ENCODE peak calls at places on chromosomes 1 and 21, in ten cellular contexts. One of them, this sample, is unnamed.
A peak's percentile ranks its signal among the peaks of the same experiment; 100 is the strongest.

GRCh38 chr1:3599816-3600215 is 11.5 kb downstream of the MEGF6 start:
- DNase-seq in GM12892: no peak
- DNase-seq in AG08396: no peak
- DNase-seq in cardiac fibroblast: no peak
- DNase-seq in stimulated activated CD4-positive, alpha-beta T cell treated with anti-CD3 and anti-CD28 coated beads, Interleukin-1b, Interleukin-23, amount 100 ng/mL, for 24 hours: no peak
- DNase-seq in PC-9: no peak
- DNase-seq in Caki2: no peak
- DNase-seq in effector CD4-positive, alpha-beta T cell: no peak
- DNase-seq in NCI-H1417 treated with DMSO at 0.1 percent for 48 hours: no peak
- DNase-seq in AG08395: no peak
- DNase-seq in this sample: no peak

GRCh38 chr1:226432586-226433360 is 24.9 kb upstream of the PARP1 start:
- DNase-seq in GM12892: no peak
- DNase-seq in AG08396: no peak
- DNase-seq in cardiac fibroblast: no peak
- DNase-seq in stimulated activated CD4-positive, alpha-beta T cell treated with anti-CD3 and anti-CD28 coated beads, Interleukin-1b, Interleukin-23, amount 100 ng/mL, for 24 hours: no peak
- DNase-seq in PC-9: no peak
- DNase-seq in Caki2: no peak
- DNase-seq in effector CD4-positive, alpha-beta T cell: no peak
- DNase-seq in NCI-H1417 treated with DMSO at 0.1 percent for 48 hours: no peak
- DNase-seq in AG08395: no peak
- DNase-seq in this sample: no peak

GRCh38 chr1:6464514-6464836 is 1.5 kb downstream of the TNFRSF25 start:
- DNase-seq in GM12892: no peak
- DNase-seq in AG08396: no peak
- DNase-seq in cardiac fibroblast: no peak
- DNase-seq in stimulated activated CD4-positive, alpha-beta T cell treated with anti-CD3 and anti-CD28 coated beads, Interleukin-1b, Interleukin-23, amount 100 ng/mL, for 24 hours: no peak
- DNase-seq in PC-9: peak; percentile 50
- DNase-seq in Caki2: peak; percentile 41
- DNase-seq in effector CD4-positive, alpha-beta T cell: peak; percentile 36
- DNase-seq in NCI-H1417 treated with DMSO at 0.1 percent for 48 hours: no peak
- DNase-seq in AG08395: no peak
- DNase-seq in this sample: no peak

GRCh38 chr21:39671986-39672385 is 59.2 kb downstream of the B3GALT5 start:
- DNase-seq in GM12892: no peak
- DNase-seq in AG08396: no peak
- DNase-seq in cardiac fibroblast: no peak
- DNase-seq in stimulated activated CD4-positive, alpha-beta T cell treated with anti-CD3 and anti-CD28 coated beads, Interleukin-1b, Interleukin-23, amount 100 ng/mL, for 24 hours: no peak
- DNase-seq in PC-9: no peak
- DNase-seq in Caki2: no peak
- DNase-seq in effector CD4-positive, alpha-beta T cell: no peak
- DNase-seq in NCI-H1417 treated with DMSO at 0.1 percent for 48 hours: no peak
- DNase-seq in AG08395: no peak
- DNase-seq in this sample: no peak

GRCh38 chr1:98110674-98111073 is 189.8 kb upstream of the DPYD start:
- DNase-seq in GM12892: no peak
- DNase-seq in AG08396: peak; percentile 24
- DNase-seq in cardiac fibroblast: peak; percentile 60
- DNase-seq in stimulated activated CD4-positive, alpha-beta T cell treated with anti-CD3 and anti-CD28 coated beads, Interleukin-1b, Interleukin-23, amount 100 ng/mL, for 24 hours: no peak
- DNase-seq in PC-9: no peak
- DNase-seq in Caki2: peak; percentile 80
- DNase-seq in effector CD4-positive, alpha-beta T cell: no peak
- DNase-seq in NCI-H1417 treated with DMSO at 0.1 percent for 48 hours: no peak
- DNase-seq in AG08395: peak; percentile 50
- DNase-seq in this sample: no peak

GRCh38 chr1:6634278-6635052 is 9.8 kb downstream of the THAP3 start:
- DNase-seq in GM12892: peak; percentile 46
- DNase-seq in AG08396: peak; percentile 53
- DNase-seq in cardiac fibroblast: peak; percentile 37
- DNase-seq in stimulated activated CD4-positive, alpha-beta T cell treated with anti-CD3 and anti-CD28 coated beads, Interleukin-1b, Interleukin-23, amount 100 ng/mL, for 24 hours: no peak
- DNase-seq in PC-9: peak; percentile 50
- DNase-seq in Caki2: peak; percentile 27
- DNase-seq in effector CD4-positive, alpha-beta T cell: peak; percentile 12
- DNase-seq in NCI-H1417 treated with DMSO at 0.1 percent for 48 hours: no peak
- DNase-seq in AG08395: peak; percentile 50
- DNase-seq in this sample: peak; percentile 67

GRCh38 chr1:206421616-206422355 is 48.5 kb upstream of the IKBKE start:
- DNase-seq in GM12892: no peak
- DNase-seq in AG08396: no peak
- DNase-seq in cardiac fibroblast: no peak
- DNase-seq in stimulated activated CD4-positive, alpha-beta T cell treated with anti-CD3 and anti-CD28 coated beads, Interleukin-1b, Interleukin-23, amount 100 ng/mL, for 24 hours: no peak
- DNase-seq in PC-9: no peak
- DNase-seq in Caki2: no peak
- DNase-seq in effector CD4-positive, alpha-beta T cell: no peak
- DNase-seq in NCI-H1417 treated with DMSO at 0.1 percent for 48 hours: no peak
- DNase-seq in AG08395: no peak
- DNase-seq in this sample: no peak

GRCh38 chr1:44610527-44611148 is 63.6 kb downstream of the TMEM53 start:
- DNase-seq in GM12892: no peak
- DNase-seq in AG08396: no peak
- DNase-seq in cardiac fibroblast: no peak
- DNase-seq in stimulated activated CD4-positive, alpha-beta T cell treated with anti-CD3 and anti-CD28 coated beads, Interleukin-1b, Interleukin-23, amount 100 ng/mL, for 24 hours: no peak
- DNase-seq in PC-9: no peak
- DNase-seq in Caki2: no peak
- DNase-seq in effector CD4-positive, alpha-beta T cell: no peak
- DNase-seq in NCI-H1417 treated with DMSO at 0.1 percent for 48 hours: no peak
- DNase-seq in AG08395: no peak
- DNase-seq in this sample: no peak

GRCh38 chr21:33947451-33948095 is 32.0 kb upstream of the ATP5PO start:
- DNase-seq in GM12892: no peak
- DNase-seq in AG08396: peak; percentile 93
- DNase-seq in cardiac fibroblast: peak; percentile 97
- DNase-seq in stimulated activated CD4-positive, alpha-beta T cell treated with anti-CD3 and anti-CD28 coated beads, Interleukin-1b, Interleukin-23, amount 100 ng/mL, for 24 hours: peak; percentile 62
- DNase-seq in PC-9: peak; percentile 83
- DNase-seq in Caki2: peak; percentile 99
- DNase-seq in effector CD4-positive, alpha-beta T cell: peak; percentile 84
- DNase-seq in NCI-H1417 treated with DMSO at 0.1 percent for 48 hours: no peak
- DNase-seq in AG08395: peak; percentile 97
- DNase-seq in this sample: peak; percentile 94

GRCh38 chr1:179003474-179004066 is 22.1 kb upstream of the FAM20B start:
- DNase-seq in GM12892: no peak
- DNase-seq in AG08396: no peak
- DNase-seq in cardiac fibroblast: no peak
- DNase-seq in stimulated activated CD4-positive, alpha-beta T cell treated with anti-CD3 and anti-CD28 coated beads, Interleukin-1b, Interleukin-23, amount 100 ng/mL, for 24 hours: no peak
- DNase-seq in PC-9: no peak
- DNase-seq in Caki2: no peak
- DNase-seq in effector CD4-positive, alpha-beta T cell: no peak
- DNase-seq in NCI-H1417 treated with DMSO at 0.1 percent for 48 hours: no peak
- DNase-seq in AG08395: no peak
- DNase-seq in this sample: no peak

GRCh38 chr1:64906447-64906846 is 59.9 kb downstream of the JAK1 start:
- DNase-seq in GM12892: no peak
- DNase-seq in AG08396: no peak
- DNase-seq in cardiac fibroblast: no peak
- DNase-seq in stimulated activated CD4-positive, alpha-beta T cell treated with anti-CD3 and anti-CD28 coated beads, Interleukin-1b, Interleukin-23, amount 100 ng/mL, for 24 hours: peak; percentile 20
- DNase-seq in PC-9: no peak
- DNase-seq in Caki2: no peak
- DNase-seq in effector CD4-positive, alpha-beta T cell: no peak
- DNase-seq in NCI-H1417 treated with DMSO at 0.1 percent for 48 hours: no peak
- DNase-seq in AG08395: no peak
- DNase-seq in this sample: no peak

GRCh38 chr1:215282557-215282956 is 200.0 kb downstream of the KCNK2 start:
- DNase-seq in GM12892: no peak
- DNase-seq in AG08396: no peak
- DNase-seq in cardiac fibroblast: no peak
- DNase-seq in stimulated activated CD4-positive, alpha-beta T cell treated with anti-CD3 and anti-CD28 coated beads, Interleukin-1b, Interleukin-23, amount 100 ng/mL, for 24 hours: no peak
- DNase-seq in PC-9: no peak
- DNase-seq in Caki2: no peak
- DNase-seq in effector CD4-positive, alpha-beta T cell: no peak
- DNase-seq in NCI-H1417 treated with DMSO at 0.1 percent for 48 hours: no peak
- DNase-seq in AG08395: peak; percentile 12
- DNase-seq in this sample: no peak

GRCh38 chr1:187383366-187383765 is 554.6 kb downstream of the PLA2G4A start:
- DNase-seq in GM12892: no peak
- DNase-seq in AG08396: no peak
- DNase-seq in cardiac fibroblast: no peak
- DNase-seq in stimulated activated CD4-positive, alpha-beta T cell treated with anti-CD3 and anti-CD28 coated beads, Interleukin-1b, Interleukin-23, amount 100 ng/mL, for 24 hours: no peak
- DNase-seq in PC-9: no peak
- DNase-seq in Caki2: no peak
- DNase-seq in effector CD4-positive, alpha-beta T cell: no peak
- DNase-seq in NCI-H1417 treated with DMSO at 0.1 percent for 48 hours: no peak
- DNase-seq in AG08395: no peak
- DNase-seq in this sample: no peak

GRCh38 chr1:85576642-85577420 is 3.7 kb upstream of the CCN1 start:
- DNase-seq in GM12892: peak; percentile 58
- DNase-seq in AG08396: peak; percentile 78
- DNase-seq in cardiac fibroblast: peak; percentile 92
- DNase-seq in stimulated activated CD4-positive, alpha-beta T cell treated with anti-CD3 and anti-CD28 coated beads, Interleukin-1b, Interleukin-23, amount 100 ng/mL, for 24 hours: no peak
- DNase-seq in PC-9: peak; percentile 83
- DNase-seq in Caki2: peak; percentile 71
- DNase-seq in effector CD4-positive, alpha-beta T cell: no peak
- DNase-seq in NCI-H1417 treated with DMSO at 0.1 percent for 48 hours: no peak
- DNase-seq in AG08395: peak; percentile 60
- DNase-seq in this sample: peak; percentile 90

GRCh38 chr1:175599212-175599681 is 144.1 kb downstream of the TNR start:
- DNase-seq in GM12892: peak; percentile 31
- DNase-seq in AG08396: no peak
- DNase-seq in cardiac fibroblast: no peak
- DNase-seq in stimulated activated CD4-positive, alpha-beta T cell treated with anti-CD3 and anti-CD28 coated beads, Interleukin-1b, Interleukin-23, amount 100 ng/mL, for 24 hours: no peak
- DNase-seq in PC-9: no peak
- DNase-seq in Caki2: no peak
- DNase-seq in effector CD4-positive, alpha-beta T cell: no peak
- DNase-seq in NCI-H1417 treated with DMSO at 0.1 percent for 48 hours: no peak
- DNase-seq in AG08395: no peak
- DNase-seq in this sample: peak; percentile 20

GRCh38 chr1:223460566-223461189 is 67.5 kb downstream of the CCDC185 start:
- DNase-seq in GM12892: no peak
- DNase-seq in AG08396: no peak
- DNase-seq in cardiac fibroblast: no peak
- DNase-seq in stimulated activated CD4-positive, alpha-beta T cell treated with anti-CD3 and anti-CD28 coated beads, Interleukin-1b, Interleukin-23, amount 100 ng/mL, for 24 hours: no peak
- DNase-seq in PC-9: no peak
- DNase-seq in Caki2: no peak
- DNase-seq in effector CD4-positive, alpha-beta T cell: no peak
- DNase-seq in NCI-H1417 treated with DMSO at 0.1 percent for 48 hours: no peak
- DNase-seq in AG08395: no peak
- DNase-seq in this sample: no peak

GRCh38 chr1:8671313-8671917 is 146.0 kb downstream of the RERE start:
- DNase-seq in GM12892: peak; percentile 25
- DNase-seq in AG08396: peak; percentile 57
- DNase-seq in cardiac fibroblast: peak; percentile 88
- DNase-seq in stimulated activated CD4-positive, alpha-beta T cell treated with anti-CD3 and anti-CD28 coated beads, Interleukin-1b, Interleukin-23, amount 100 ng/mL, for 24 hours: no peak
- DNase-seq in PC-9: no peak
- DNase-seq in Caki2: peak; percentile 42
- DNase-seq in effector CD4-positive, alpha-beta T cell: peak; percentile 7
- DNase-seq in NCI-H1417 treated with DMSO at 0.1 percent for 48 hours: no peak
- DNase-seq in AG08395: peak; percentile 82
- DNase-seq in this sample: peak; percentile 81

GRCh38 chr21:45848805-45849204 is 132.8 kb upstream of the COL6A1 start:
- DNase-seq in GM12892: no peak
- DNase-seq in AG08396: no peak
- DNase-seq in cardiac fibroblast: no peak
- DNase-seq in stimulated activated CD4-positive, alpha-beta T cell treated with anti-CD3 and anti-CD28 coated beads, Interleukin-1b, Interleukin-23, amount 100 ng/mL, for 24 hours: no peak
- DNase-seq in PC-9: no peak
- DNase-seq in Caki2: no peak
- DNase-seq in effector CD4-positive, alpha-beta T cell: no peak
- DNase-seq in NCI-H1417 treated with DMSO at 0.1 percent for 48 hours: no peak
- DNase-seq in AG08395: no peak
- DNase-seq in this sample: no peak

GRCh38 chr1:153390938-153391710 is at the start of gene S100A8:
- DNase-seq in GM12892: no peak
- DNase-seq in AG08396: no peak
- DNase-seq in cardiac fibroblast: no peak
- DNase-seq in stimulated activated CD4-positive, alpha-beta T cell treated with anti-CD3 and anti-CD28 coated beads, Interleukin-1b, Interleukin-23, amount 100 ng/mL, for 24 hours: no peak
- DNase-seq in PC-9: peak; percentile 13
- DNase-seq in Caki2: no peak
- DNase-seq in effector CD4-positive, alpha-beta T cell: no peak
- DNase-seq in NCI-H1417 treated with DMSO at 0.1 percent for 48 hours: no peak
- DNase-seq in AG08395: no peak
- DNase-seq in this sample: no peak

This sample was measured in hepatocyte.